ENCODE peak calls at places on chromosomes 4 and X, in seven cellular contexts. One of them, this sample, is unnamed.

GRCh38 chr4:130563185-130563890 is 1467.4 kb downstream of the C4orf33 start:
- DNase-seq in lower leg skin: no peak
- DNase-seq in MCF 10A: peak
- DNase-seq in psoas muscle: peak
- DNase-seq in pancreas: peak
- DNase-seq in heart left ventricle: peak
- DNase-seq in type B pancreatic cell: no peak
- DNase-seq in this sample: no peak

GRCh38 chr4:163215896-163216295 is 49.2 kb upstream of the NAF1 start:
- DNase-seq in type B pancreatic cell: no peak
- DNase-seq in MCF 10A: no peak
- DNase-seq in lower leg skin: no peak
- DNase-seq in pancreas: no peak
- DNase-seq in psoas muscle: no peak
- DNase-seq in heart left ventricle: no peak
- DNase-seq in this sample: no peak

GRCh38 chr4:94757192-94758140 is at the start of gene BMPR1B:
- DNase-seq in pancreas: peak
- DNase-seq in lower leg skin: no peak
- DNase-seq in heart left ventricle: peak
- DNase-seq in type B pancreatic cell: no peak
- DNase-seq in MCF 10A: peak
- DNase-seq in psoas muscle: no peak
- DNase-seq in this sample: no peak

GRCh38 chr4:40878548-40879055 is 128.8 kb downstream of the NSUN7 start:
- DNase-seq in heart left ventricle: no peak
- DNase-seq in lower leg skin: no peak
- DNase-seq in psoas muscle: no peak
- DNase-seq in type B pancreatic cell: no peak
- DNase-seq in pancreas: no peak
- DNase-seq in MCF 10A: no peak
- DNase-seq in this sample: no peak

GRCh38 chr4:126850286-126850685 is 782.5 kb upstream of the INTU start:
- DNase-seq in lower leg skin: no peak
- DNase-seq in pancreas: no peak
- DNase-seq in heart left ventricle: no peak
- DNase-seq in type B pancreatic cell: no peak
- DNase-seq in MCF 10A: peak
- DNase-seq in psoas muscle: no peak
- DNase-seq in this sample: no peak

GRCh38 chr4:123832173-123833026 is 435.8 kb downstream of the SPRY1 start:
- DNase-seq in MCF 10A: peak
- DNase-seq in pancreas: peak
- DNase-seq in psoas muscle: peak
- DNase-seq in type B pancreatic cell: no peak
- DNase-seq in lower leg skin: peak
- DNase-seq in heart left ventricle: peak
- DNase-seq in this sample: no peak

GRCh38 chrX:39645059-39645895 is 452.5 kb downstream of the BCOR start:
- DNase-seq in type B pancreatic cell: no peak
- DNase-seq in pancreas: no peak
- DNase-seq in heart left ventricle: peak
- DNase-seq in MCF 10A: peak
- DNase-seq in lower leg skin: peak
- DNase-seq in psoas muscle: peak
- DNase-seq in this sample: peak

GRCh38 chrX:39427492-39428289 is 626.4 kb downstream of the MID1IP1 start:
- DNase-seq in lower leg skin: no peak
- DNase-seq in pancreas: no peak
- DNase-seq in MCF 10A: peak
- DNase-seq in heart left ventricle: no peak
- DNase-seq in type B pancreatic cell: no peak
- DNase-seq in psoas muscle: no peak
- DNase-seq in this sample: no peak

GRCh38 chrX:77597090-77597489 is 149.9 kb downstream of the FGF16 start:
- DNase-seq in type B pancreatic cell: no peak
- DNase-seq in lower leg skin: no peak
- DNase-seq in heart left ventricle: no peak
- DNase-seq in pancreas: no peak
- DNase-seq in psoas muscle: no peak
- DNase-seq in MCF 10A: peak
- DNase-seq in this sample: no peak

GRCh38 chr4:125315571-125316390 is 1.0 kb downstream of the FAT4 start:
- DNase-seq in lower leg skin: no peak
- DNase-seq in MCF 10A: peak
- DNase-seq in heart left ventricle: peak
- DNase-seq in type B pancreatic cell: peak
- DNase-seq in pancreas: peak
- DNase-seq in psoas muscle: peak
- DNase-seq in this sample: peak

GRCh38 chr4:95023110-95023509 is 265.4 kb downstream of the BMPR1B start:
- DNase-seq in heart left ventricle: no peak
- DNase-seq in pancreas: no peak
- DNase-seq in type B pancreatic cell: no peak
- DNase-seq in lower leg skin: no peak
- DNase-seq in psoas muscle: no peak
- DNase-seq in MCF 10A: peak
- DNase-seq in this sample: no peak

GRCh38 chrX:7163146-7163677 is 15.3 kb upstream of the PUDP start:
- DNase-seq in pancreas: no peak
- DNase-seq in lower leg skin: no peak
- DNase-seq in psoas muscle: no peak
- DNase-seq in type B pancreatic cell: no peak
- DNase-seq in MCF 10A: no peak
- DNase-seq in heart left ventricle: no peak
- DNase-seq in this sample: no peak

GRCh38 chr4:133151301-133151680 is 2.2 kb downstream of the PCDH10 start:
- DNase-seq in type B pancreatic cell: peak
- DNase-seq in psoas muscle: no peak
- DNase-seq in pancreas: no peak
- DNase-seq in heart left ventricle: no peak
- DNase-seq in MCF 10A: no peak
- DNase-seq in lower leg skin: no peak
- DNase-seq in this sample: no peak

GRCh38 chr4:113539408-113539807 is 222.1 kb downstream of the CAMK2D start:
- DNase-seq in MCF 10A: no peak
- DNase-seq in lower leg skin: no peak
- DNase-seq in psoas muscle: no peak
- DNase-seq in heart left ventricle: no peak
- DNase-seq in pancreas: no peak
- DNase-seq in type B pancreatic cell: no peak
- DNase-seq in this sample: no peak

GRCh38 chrX:129524250-129524850 is 1.1 kb upstream of the SMARCA1 start:
- DNase-seq in heart left ventricle: no peak
- DNase-seq in pancreas: no peak
- DNase-seq in MCF 10A: no peak
- DNase-seq in lower leg skin: no peak
- DNase-seq in psoas muscle: no peak
- DNase-seq in type B pancreatic cell: no peak
- DNase-seq in this sample: no peak

GRCh38 chr4:47664051-47664826 is 173.6 kb downstream of the CORIN start:
- DNase-seq in psoas muscle: no peak
- DNase-seq in pancreas: no peak
- DNase-seq in type B pancreatic cell: no peak
- DNase-seq in MCF 10A: no peak
- DNase-seq in lower leg skin: no peak
- DNase-seq in heart left ventricle: no peak
- DNase-seq in this sample: no peak

GRCh38 chr4:47667552-47667951 is 170.3 kb downstream of the CORIN start:
- DNase-seq in type B pancreatic cell: no peak
- DNase-seq in lower leg skin: no peak
- DNase-seq in heart left ventricle: no peak
- DNase-seq in psoas muscle: no peak
- DNase-seq in pancreas: no peak
- DNase-seq in MCF 10A: peak
- DNase-seq in this sample: no peak

GRCh38 chr4:47668256-47668655 is 169.6 kb downstream of the CORIN start:
- DNase-seq in MCF 10A: no peak
- DNase-seq in psoas muscle: no peak
- DNase-seq in heart left ventricle: no peak
- DNase-seq in type B pancreatic cell: no peak
- DNase-seq in pancreas: no peak
- DNase-seq in lower leg skin: no peak
- DNase-seq in this sample: no peak

GRCh38 chr4:47668810-47669408 is 169.0 kb downstream of the CORIN start:
- DNase-seq in psoas muscle: no peak
- DNase-seq in lower leg skin: no peak
- DNase-seq in pancreas: peak
- DNase-seq in MCF 10A: peak
- DNase-seq in heart left ventricle: no peak
- DNase-seq in type B pancreatic cell: no peak
- DNase-seq in this sample: no peak

GRCh38 chr4:47662975-47663374 is 174.9 kb downstream of the CORIN start:
- DNase-seq in type B pancreatic cell: no peak
- DNase-seq in psoas muscle: no peak
- DNase-seq in heart left ventricle: no peak
- DNase-seq in MCF 10A: peak
- DNase-seq in lower leg skin: no peak
- DNase-seq in pancreas: no peak
- DNase-seq in this sample: no peak
- TF ChIP-seq CTCF in type B pancreatic cell: peak
- TF ChIP-seq CTCF in psoas muscle: no peak
- TF ChIP-seq CTCF in heart left ventricle: no peak
- TF ChIP-seq CTCF in MCF 10A: peak
- TF ChIP-seq CTCF in lower leg skin: no peak
- TF ChIP-seq CTCF in pancreas: peak
- TF ChIP-seq CTCF in this sample: peak

GRCh38 chrX:318739-319578 is at the start of gene GTPBP6:
- DNase-seq in lower leg skin: peak
- DNase-seq in MCF 10A: peak
- DNase-seq in psoas muscle: peak
- DNase-seq in pancreas: peak
- DNase-seq in heart left ventricle: peak
- DNase-seq in type B pancreatic cell: peak
- DNase-seq in this sample: peak
- TF ChIP-seq CTCF in lower leg skin: no peak
- TF ChIP-seq CTCF in MCF 10A: no peak
- TF ChIP-seq CTCF in psoas muscle: peak
- TF ChIP-seq CTCF in pancreas: no peak
- TF ChIP-seq CTCF in heart left ventricle: peak
- TF ChIP-seq CTCF in type B pancreatic cell: no peak
- TF ChIP-seq CTCF in this sample: peak

GRCh38 chr4:165299399-165300060 is 27.9 kb upstream of the MSMO1 start:
- DNase-seq in psoas muscle: no peak
- DNase-seq in MCF 10A: no peak
- DNase-seq in type B pancreatic cell: no peak
- DNase-seq in lower leg skin: no peak
- DNase-seq in pancreas: no peak
- DNase-seq in heart left ventricle: no peak
- DNase-seq in this sample: no peak
- TF ChIP-seq CTCF in psoas muscle: no peak
- TF ChIP-seq CTCF in MCF 10A: no peak
- TF ChIP-seq CTCF in type B pancreatic cell: no peak
- TF ChIP-seq CTCF in lower leg skin: no peak
- TF ChIP-seq CTCF in pancreas: no peak
- TF ChIP-seq CTCF in heart left ventricle: no peak
- TF ChIP-seq CTCF in this sample: no peak

GRCh38 chr4:139628184-139629012 is 37.2 kb upstream of the MGST2 start:
- DNase-seq in psoas muscle: no peak
- DNase-seq in heart left ventricle: no peak
- DNase-seq in lower leg skin: no peak
- DNase-seq in type B pancreatic cell: no peak
- DNase-seq in pancreas: peak
- DNase-seq in MCF 10A: no peak
- DNase-seq in this sample: no peak

GRCh38 chr4:139619644-139620043 is 46.0 kb upstream of the MGST2 start:
- DNase-seq in type B pancreatic cell: no peak
- DNase-seq in heart left ventricle: no peak
- DNase-seq in psoas muscle: no peak
- DNase-seq in pancreas: no peak
- DNase-seq in MCF 10A: peak
- DNase-seq in lower leg skin: no peak
- DNase-seq in this sample: no peak

GRCh38 chr4:139625487-139625886 is 40.1 kb upstream of the MGST2 start:
- DNase-seq in type B pancreatic cell: no peak
- DNase-seq in heart left ventricle: no peak
- DNase-seq in pancreas: no peak
- DNase-seq in lower leg skin: no peak
- DNase-seq in MCF 10A: no peak
- DNase-seq in psoas muscle: no peak
- DNase-seq in this sample: no peak

GRCh38 chr4:139622856-139623255 is 42.8 kb upstream of the MGST2 start:
- DNase-seq in type B pancreatic cell: no peak
- DNase-seq in psoas muscle: no peak
- DNase-seq in lower leg skin: no peak
- DNase-seq in heart left ventricle: no peak
- DNase-seq in MCF 10A: no peak
- DNase-seq in pancreas: no peak
- DNase-seq in this sample: no peak

DNA sequence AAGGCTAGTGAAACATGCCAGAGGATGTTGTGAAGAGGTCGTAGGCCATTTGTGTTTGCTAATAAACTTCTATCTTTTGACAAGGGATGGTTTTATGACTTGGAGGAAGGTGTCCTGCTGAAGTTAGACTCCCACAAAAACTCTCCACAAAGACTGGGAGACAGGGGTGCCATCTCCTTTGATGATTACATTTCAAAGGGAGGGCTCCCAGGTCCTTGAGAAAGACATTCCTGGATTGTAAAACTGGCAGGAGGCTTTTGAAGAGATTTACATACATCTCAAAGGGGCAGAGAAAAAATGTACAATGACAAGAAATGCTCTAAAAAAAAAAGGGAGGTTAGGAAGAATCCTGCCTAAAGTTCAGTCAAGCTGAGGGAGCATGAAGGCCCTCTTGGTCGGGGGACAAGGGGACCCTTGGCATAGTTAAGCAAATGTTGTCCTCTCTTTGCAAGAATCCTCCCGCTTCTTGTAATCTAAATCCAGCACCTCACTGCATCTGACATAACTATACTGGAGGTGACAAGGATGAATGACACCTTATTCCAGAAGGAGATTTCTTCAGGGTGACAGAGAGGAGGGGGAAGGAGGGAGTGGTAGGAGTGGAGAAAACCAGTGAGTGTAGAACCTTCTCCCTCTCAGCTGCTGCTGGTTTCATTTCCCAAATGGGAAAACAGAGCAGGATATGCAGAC is 41.0 kb upstream of the MGST2 start:
- DNase-seq in psoas muscle: no peak
- DNase-seq in type B pancreatic cell: no peak
- DNase-seq in pancreas: no peak
- DNase-seq in lower leg skin: no peak
- DNase-seq in MCF 10A: no peak
- DNase-seq in heart left ventricle: no peak
- DNase-seq in this sample: no peak
- TF ChIP-seq CTCF in psoas muscle: no peak
- TF ChIP-seq CTCF in type B pancreatic cell: no peak
- TF ChIP-seq CTCF in pancreas: no peak
- TF ChIP-seq CTCF in lower leg skin: no peak
- TF ChIP-seq CTCF in MCF 10A: no peak
- TF ChIP-seq CTCF in heart left ventricle: no peak
- TF ChIP-seq CTCF in this sample: no peak

GRCh38 chrX:6021316-6022091 is 207.2 kb downstream of the NLGN4X start:
- DNase-seq in type B pancreatic cell: no peak
- DNase-seq in psoas muscle: no peak
- DNase-seq in pancreas: peak
- DNase-seq in heart left ventricle: no peak
- DNase-seq in MCF 10A: peak
- DNase-seq in lower leg skin: peak
- DNase-seq in this sample: no peak
- TF ChIP-seq CTCF in type B pancreatic cell: peak
- TF ChIP-seq CTCF in psoas muscle: no peak
- TF ChIP-seq CTCF in pancreas: peak
- TF ChIP-seq CTCF in heart left ventricle: peak
- TF ChIP-seq CTCF in MCF 10A: peak
- TF ChIP-seq CTCF in lower leg skin: no peak
- TF ChIP-seq CTCF in this sample: peak